ENCODE peak calls at places on chromosome 19, in nine cellular contexts. M is tibial artery; P is esophagus squamous epithelium; O is heart right ventricle; K is CD8-positive, alpha-beta memory T cell; V is heart left ventricle; S is ascending aorta; Y is Karpas-422; X is CD4-positive, alpha-beta memory T cell. R is an unnamed sample.
A peak's percentile ranks its signal among the peaks of the same experiment; 100 is the strongest.

GRCh38 chr19:4495471-4495870 is 22.8 kb downstream of the PLIN4 start:
- DNase-seq in S (no peak), Y (peak; percentile 58), X (no peak), P (no peak), V (no peak), M (no peak), K (no peak), O (no peak), R (peak; percentile 21)

GRCh38 chr19:52635786-52636570 is 2.2 kb downstream of the ZNF83 start:
- DNase-seq in Y (no peak), V (no peak), X (no peak), O (no peak), M (no peak), K (no peak), P (no peak), S (no peak), R (no peak)

GRCh38 chr19:52248256-52248655 is 21.1 kb upstream of the ZNF766 start:
- DNase-seq in P (no peak), V (peak; percentile 55), K (peak; percentile 23), O (peak; percentile 38), S (no peak), Y (peak; percentile 91), X (peak; percentile 51), M (peak; percentile 56), R (peak; percentile 59)

GRCh38 chr19:28541602-28542393 is 671.2 kb downstream of the UQCRFS1 start:
- DNase-seq in K (no peak), V (no peak), X (no peak), O (no peak), Y (no peak), M (no peak), S (no peak), P (no peak), R (no peak)

GRCh38 chr19:56875717-56876116 is 35.2 kb upstream of the PEG3 start:
- DNase-seq in M (no peak), P (no peak), V (no peak), Y (no peak), S (no peak), X (no peak), K (no peak), O (no peak), R (no peak)

GRCh38 chr19:18613589-18614234 is 1.0 kb downstream of the TMEM59L start:
- DNase-seq in O (no peak), X (no peak), K (no peak), P (no peak), V (no peak), S (no peak), M (no peak), Y (no peak), R (no peak)

GRCh38 chr19:48470281-48470680 is 1.1 kb downstream of the CYTH2 start:
- DNase-seq in V (no peak), S (no peak), P (no peak), Y (no peak), O (no peak), X (no peak), K (no peak), M (no peak), R (no peak)

GRCh38 chr19:6947745-6948144 is 60.4 kb downstream of the ADGRE1 start:
- DNase-seq in V (peak; percentile 26), Y (no peak), P (no peak), X (no peak), M (no peak), K (no peak), S (no peak), O (no peak), R (no peak)

GRCh38 chr19:9362905-9363304 is at the start of gene ZNF177:
- DNase-seq in M (no peak), K (no peak), X (no peak), P (no peak), O (no peak), V (peak; percentile 26), S (no peak), Y (no peak), R (no peak)

GRCh38 chr19:13835791-13836723 is 40.8 kb downstream of the ZSWIM4 start:
- DNase-seq in P (no peak), O (no peak), Y (peak; percentile 40), S (peak; percentile 84), X (peak; percentile 10), V (peak; percentile 71), K (peak; percentile 32), M (peak; percentile 64), R (no peak)

GRCh38 chr19:39318690-39319089 is 2.0 kb downstream of the LRFN1 start:
- DNase-seq in O (no peak), X (no peak), M (no peak), K (no peak), V (no peak), Y (no peak), S (no peak), P (no peak), R (no peak)

GRCh38 chr19:18848860-18849661 is 17.3 kb downstream of the UPF1 start:
- DNase-seq in K (no peak), M (peak; percentile 85), X (no peak), P (no peak), O (peak; percentile 80), S (peak; percentile 91), V (peak; percentile 86), Y (no peak), R (peak; percentile 78)

GRCh38 chr19:51794865-51795490 is at the start of gene FPR3:
- DNase-seq in V (no peak), P (no peak), X (no peak), O (no peak), K (no peak), M (no peak), Y (no peak), S (no peak), R (no peak)

GRCh38 chr19:19094513-19094912 is 30.7 kb downstream of the SLC25A42 start:
- DNase-seq in V (no peak), M (no peak), O (no peak), S (no peak), Y (no peak), P (no peak), K (no peak), X (no peak), R (no peak)

GRCh38 chr19:20039203-20039723 is at the start of gene ZNF682:
- DNase-seq in O (peak; percentile 96), Y (peak; percentile 98), P (peak; percentile 78), V (peak; percentile 97), S (peak; percentile 98), M (peak; percentile 99), X (peak; percentile 94), K (peak; percentile 91), R (peak; percentile 98)

GRCh38 chr19:2462635-2463421 is 6.1 kb upstream of the LMNB2 start:
- DNase-seq in V (peak; percentile 91), Y (no peak), O (peak; percentile 93), P (no peak), S (peak; percentile 93), M (peak; percentile 82), K (no peak), X (no peak), R (peak; percentile 86)

GRCh38 chr19:31270897-31271568 is 78.2 kb downstream of the TSHZ3 start:
- DNase-seq in S (peak; percentile 48), P (no peak), O (no peak), V (no peak), Y (no peak), K (no peak), X (no peak), M (peak; percentile 29), R (no peak)

GRCh38 chr19:57566396-57567256 is 7.0 kb upstream of the ZNF550 start:
- DNase-seq in O (no peak), X (no peak), M (no peak), K (no peak), Y (peak; percentile 66), P (no peak), S (no peak), V (no peak), R (no peak)

GRCh38 chr19:50896591-50897190 is 14.5 kb downstream of the KLK4 start:
- DNase-seq in P (no peak), Y (peak; percentile 96), M (no peak), O (no peak), V (no peak), S (no peak), K (no peak), X (no peak), R (peak; percentile 40)

GRCh38 chr19:41862445-41862986 is 2.5 kb downstream of the RPS19 start:
- DNase-seq in S (no peak), O (no peak), V (no peak), M (no peak), K (no peak), P (no peak), X (no peak), Y (no peak), R (no peak)
- H3K36me3 ChIP-seq in S (peaks cover 57% of the 10 kb centered on the region), O (peaks cover 66% of the 10 kb centered on the region), V (peaks cover 56% of the 10 kb centered on the region), M (peaks cover 45% of the 10 kb centered on the region), K (peaks cover 49% of the 10 kb centered on the region), P (peaks cover 17% of the 10 kb centered on the region), X (peaks cover 51% of the 10 kb centered on the region), Y (peaks cover 47% of the 10 kb centered on the region), R (peaks cover 7% of the 10 kb centered on the region)

DNA sequence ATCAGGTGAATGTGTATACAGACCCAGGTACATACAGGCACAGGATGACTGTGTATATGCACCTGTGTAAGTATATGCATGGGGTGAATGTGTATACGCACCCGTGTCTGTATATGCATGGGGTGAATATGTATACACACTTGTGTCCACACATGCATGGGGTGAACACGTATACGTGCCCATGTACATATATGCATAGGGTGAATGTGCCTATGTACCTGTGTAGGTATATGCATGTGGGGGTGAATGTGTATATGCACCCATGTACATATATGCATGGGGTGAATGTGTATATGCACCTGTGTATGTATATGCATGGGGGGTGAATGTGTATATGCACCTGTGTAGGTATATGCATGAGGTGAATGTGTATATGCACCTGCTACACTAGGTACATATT is 6.9 kb upstream of the ANGPTL8 start:
- DNase-seq in S (no peak), V (no peak), P (no peak), Y (no peak), O (no peak), K (no peak), M (no peak), X (no peak), R (no peak)
- H3K27ac ChIP-seq in S (no peak overlapping the region), V (no peak overlapping the region), P (no peak overlapping the region), Y (no peak overlapping the region), O (no peak overlapping the region), K (no peak overlapping the region), M (no peak overlapping the region), X (no peak overlapping the region), R (no peak overlapping the region)

DNA sequence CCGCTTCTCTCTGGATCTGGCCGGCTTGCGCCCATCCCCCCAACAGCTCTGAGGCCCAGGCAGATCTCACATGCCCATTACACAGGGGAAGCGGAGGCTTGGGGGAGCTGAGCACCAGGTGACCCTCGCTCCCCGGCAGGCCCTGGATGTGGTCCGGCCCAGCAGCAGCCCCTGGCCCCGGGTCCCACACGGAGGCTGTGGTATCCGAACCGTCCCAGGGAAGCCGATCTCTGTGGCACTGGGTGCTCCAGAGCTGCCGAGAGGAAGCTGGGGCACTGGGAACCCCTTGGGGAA is 27.7 kb downstream of the SBNO2 start:
- DNase-seq in S (no peak), X (no peak), V (no peak), K (no peak), O (no peak), P (no peak), Y (no peak), M (no peak), R (no peak)
- H3K36me3 ChIP-seq in S (peaks cover 60% of the 10 kb centered on the region), X (peaks cover 4% of the 10 kb centered on the region), V (peaks cover 48% of the 10 kb centered on the region), K (no peaks in the 10 kb centered on the region), O (peaks cover 17% of the 10 kb centered on the region), P (peaks cover 21% of the 10 kb centered on the region), Y (peaks cover 4% of the 10 kb centered on the region), M (peaks cover 13% of the 10 kb centered on the region), R (peaks cover 5% of the 10 kb centered on the region)

DNA sequence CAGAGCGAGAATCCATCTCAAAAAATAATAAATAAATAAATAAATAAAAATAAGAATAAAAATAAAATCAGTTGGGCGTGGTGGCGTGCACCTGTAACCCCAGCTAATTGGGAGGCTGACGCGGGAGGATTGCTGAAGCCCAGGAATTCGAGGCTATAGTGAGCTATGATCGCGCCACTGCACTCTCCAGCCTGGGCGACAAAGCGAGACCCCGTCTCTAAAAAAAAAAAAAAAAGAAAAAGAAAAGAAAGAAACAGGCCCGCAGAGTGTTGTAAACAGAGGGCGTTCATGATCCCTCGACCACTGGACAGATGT is 5.4 kb downstream of the SERTAD1 start:
- DNase-seq in O (no peak), M (no peak), P (no peak), X (no peak), Y (no peak), S (no peak), K (no peak), V (no peak), R (no peak)
- H3K27ac ChIP-seq in O (peak overlapping the region; percentile 100), M (peak overlapping the region; percentile 94), P (peak overlapping the region; percentile 99), X (peak overlapping the region; percentile 84), Y (no peak overlapping the region), S (peak overlapping the region; percentile 98), K (peak overlapping the region; percentile 90), V (peak overlapping the region; percentile 99), R (peak overlapping the region; percentile 99)

R was measured in body of pancreas.